ENCODE peak calls at places on chromosomes 7 and 10, in six cellular contexts. P, O, Q, C, M and G are unnamed samples.

GRCh38 chr7:70092314-70093303 is 494.3 kb downstream of the AUTS2 start:
- DNase-seq in P (no peak), O (no peak), Q (no peak), C (peak), M (no peak), G (no peak)

GRCh38 chr7:30062587-30062986 is 34.4 kb downstream of the PLEKHA8 start:
- DNase-seq in P (peak), O (peak), Q (no peak), C (no peak), M (peak), G (no peak)

GRCh38 chr10:48551796-48552591 is 52.9 kb downstream of the ARHGAP22 start:
- DNase-seq in P (peak), O (peak), Q (no peak), C (peak), M (peak), G (peak)

GRCh38 chr7:42236266-42237161 is 495 bp downstream of the GLI3 start:
- DNase-seq in P (peak), O (no peak), Q (peak), C (peak), M (peak), G (no peak)

GRCh38 chr10:13046861-13047528 is 45.5 kb upstream of the CCDC3 start:
- DNase-seq in P (no peak), O (no peak), Q (no peak), C (no peak), M (no peak), G (no peak)

GRCh38 chr7:141976524-141977245 is 3.1 kb upstream of the TAS2R38 start:
- DNase-seq in P (no peak), O (no peak), Q (no peak), C (no peak), M (no peak), G (no peak)

GRCh38 chr10:97785231-97785630 is 13.4 kb upstream of the SFRP5 start:
- DNase-seq in P (no peak), O (no peak), Q (no peak), C (no peak), M (no peak), G (no peak)

GRCh38 chr10:31549936-31550335 is 230.9 kb downstream of the ZEB1 start:
- DNase-seq in P (no peak), O (peak), Q (no peak), C (no peak), M (no peak), G (no peak)

GRCh38 chr10:80253266-80253962 is 36.0 kb downstream of the MAT1A start:
- DNase-seq in P (peak), O (no peak), Q (no peak), C (no peak), M (no peak), G (no peak)

GRCh38 chr7:27248911-27249723 is 6.5 kb downstream of the EVX1 start:
- DNase-seq in P (no peak), O (peak), Q (no peak), C (no peak), M (no peak), G (no peak)

GRCh38 chr7:51016546-51016945 is 233.8 kb upstream of the GRB10 start:
- DNase-seq in P (no peak), O (no peak), Q (no peak), C (no peak), M (no peak), G (no peak)

GRCh38 chr10:14547826-14548225 is 217.1 kb upstream of the FRMD4A start:
- DNase-seq in P (no peak), O (no peak), Q (no peak), C (no peak), M (no peak), G (no peak)

GRCh38 chr10:60351191-60351853 is 38.4 kb downstream of the ANK3 start:
- DNase-seq in P (no peak), O (no peak), Q (no peak), C (no peak), M (no peak), G (no peak)

GRCh38 chr7:64515781-64516180 is 47.1 kb downstream of the ZNF680 start:
- DNase-seq in P (no peak), O (no peak), Q (no peak), C (no peak), M (no peak), G (no peak)

GRCh38 chr10:4822208-4822607 is 3.8 kb upstream of the AKR1E2 start:
- DNase-seq in P (no peak), O (no peak), Q (no peak), C (no peak), M (no peak), G (no peak)

GRCh38 chr7:33250421-33250827 is 121.1 kb downstream of the BBS9 start:
- DNase-seq in P (no peak), O (peak), Q (no peak), C (no peak), M (no peak), G (no peak)

GRCh38 chr7:37535841-37536240 is 87.2 kb upstream of the ELMO1 start:
- DNase-seq in P (no peak), O (no peak), Q (no peak), C (no peak), M (no peak), G (no peak)

GRCh38 chr7:1585142-1585981 is 15.5 kb upstream of the PSMG3 start:
- DNase-seq in P (no peak), O (no peak), Q (no peak), C (no peak), M (no peak), G (no peak)

GRCh38 chr7:104023100-104023499 is 33.6 kb upstream of the RELN start:
- DNase-seq in P (no peak), O (no peak), Q (no peak), C (no peak), M (no peak), G (no peak)

GRCh38 chr10:2851544-2851943 is 215.8 kb upstream of the PFKP start:
- DNase-seq in P (no peak), O (no peak), Q (no peak), C (no peak), M (no peak), G (no peak)

GRCh38 chr10:96072673-96073072 is 29.3 kb downstream of the CCNJ start:
- DNase-seq in P (no peak), O (no peak), Q (no peak), C (no peak), M (no peak), G (no peak)

GRCh38 chr7:46879783-46880182 is 702.1 kb downstream of the TNS3 start:
- DNase-seq in P (no peak), O (no peak), Q (no peak), C (no peak), M (no peak), G (no peak)

GRCh38 chr7:123761729-123762128 is 12.9 kb upstream of the WASL start:
- DNase-seq in P (no peak), O (no peak), Q (no peak), C (no peak), M (no peak), G (no peak)

GRCh38 chr7:35649711-35650110 is 45.2 kb downstream of the HERPUD2 start:
- DNase-seq in P (no peak), O (no peak), Q (no peak), C (no peak), M (no peak), G (no peak)

GRCh38 chr10:3874988-3875841 is 90.2 kb upstream of the KLF6 start:
- DNase-seq in P (peak), O (no peak), Q (no peak), C (no peak), M (no peak), G (no peak)

GRCh38 chr10:71234970-71235681 is 22.8 kb downstream of the UNC5B start:
- DNase-seq in P (no peak), O (no peak), Q (no peak), C (peak), M (no peak), G (no peak)

GRCh38 chr10:60661627-60662026 is 116.7 kb upstream of the CDK1 start:
- DNase-seq in P (no peak), O (no peak), Q (no peak), C (no peak), M (peak), G (no peak)

GRCh38 chr10:68154211-68154497 is 44.9 kb downstream of the MYPN start:
- DNase-seq in P (no peak), O (no peak), Q (peak), C (peak), M (no peak), G (no peak)

GRCh38 chr7:146094356-146094755 is 22.2 kb upstream of the CNTNAP2 start:
- DNase-seq in P (no peak), O (no peak), Q (no peak), C (no peak), M (no peak), G (no peak)

GRCh38 chr7:146096994-146097393 is 19.6 kb upstream of the CNTNAP2 start:
- DNase-seq in P (no peak), O (no peak), Q (no peak), C (no peak), M (no peak), G (no peak)
- TF ChIP-seq CTCF in P (peak), O (no peak), Q (no peak), C (no peak), M (no peak), G (no peak)

GRCh38 chr10:113922787-113923570 is 68.5 kb downstream of the NHLRC2 start:
- DNase-seq in P (no peak), O (no peak), Q (no peak), C (no peak), M (no peak), G (no peak)
- TF ChIP-seq CTCF in P (no peak), O (no peak), Q (peak), C (peak), M (peak), G (no peak)

GRCh38 chr7:137109966-137110930 is 233.3 kb downstream of the PTN start:
- DNase-seq in P (no peak), O (no peak), Q (no peak), C (no peak), M (peak), G (no peak)
- TF ChIP-seq CTCF in P (no peak), O (no peak), Q (no peak), C (no peak), M (no peak), G (no peak)

GRCh38 chr7:134908289-134908688 is 78.0 kb upstream of the AGBL3 start:
- DNase-seq in P (no peak), O (no peak), Q (no peak), C (no peak), M (peak), G (no peak)

GRCh38 chr7:134907639-134908038 is 78.7 kb upstream of the AGBL3 start:
- DNase-seq in P (no peak), O (no peak), Q (no peak), C (no peak), M (no peak), G (no peak)

GRCh38 chr7:134907000-134907399 is 79.3 kb upstream of the AGBL3 start:
- DNase-seq in P (no peak), O (no peak), Q (no peak), C (no peak), M (no peak), G (no peak)

GRCh38 chr7:134903073-134903790 is 83.1 kb upstream of the AGBL3 start:
- DNase-seq in P (no peak), O (no peak), Q (no peak), C (no peak), M (no peak), G (no peak)

DNA sequence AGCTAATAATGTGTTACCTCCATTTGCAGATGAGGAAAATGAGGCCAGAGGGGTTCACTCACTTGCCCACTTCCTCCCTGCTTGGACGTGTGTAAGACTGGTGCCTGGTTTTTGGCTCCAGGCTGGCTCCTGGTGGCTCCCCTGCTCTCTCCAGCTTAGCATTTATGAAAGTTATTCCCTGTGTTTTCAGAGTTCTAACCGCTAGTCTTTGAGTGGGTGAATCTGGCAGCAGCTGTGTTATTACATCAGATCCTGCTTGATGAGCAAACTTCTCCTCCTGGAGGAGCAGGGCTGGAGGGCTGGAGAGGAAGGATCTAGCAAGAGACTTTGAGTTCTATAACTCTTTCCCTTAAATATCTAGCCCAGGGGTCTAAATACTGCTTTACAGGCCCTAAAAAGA is 80.9 kb upstream of the AGBL3 start:
- DNase-seq in P (no peak), O (peak), Q (peak), C (peak), M (no peak), G (no peak)
- TF ChIP-seq CTCF in P (no peak), O (peak), Q (no peak), C (no peak), M (no peak), G (no peak)